ENCODE peak calls at places on chromosomes 6 and 20, in seven cellular contexts. D is activated CD4-positive, alpha-beta T cell treated with anti-CD3 and anti-CD28 coated beads, Interleukin-2, amount 50 U/mL, for 4 hours; K is GM10248; Q is endothelial cell; F is GM23338; W is adrenal gland; I is astrocyte of the spinal cord. N is an unnamed sample.
A peak's percentile ranks its signal among the peaks of the same experiment; 100 is the strongest.

GRCh38 chr6:134267917-134268361 is 50.0 kb downstream of the SGK1 start:
- DNase-seq in D (no peak), K (no peak), Q (peak; percentile 19), F (peak; percentile 82), W (no peak), I (no peak), N (no peak)

GRCh38 chr6:137776786-137777185 is 90.3 kb upstream of the TNFAIP3 start:
- DNase-seq in D (no peak), K (no peak), Q (no peak), F (no peak), W (no peak), I (no peak), N (no peak)

GRCh38 chr6:144741659-144742058 is 456.5 kb downstream of the UTRN start:
- DNase-seq in D (no peak), K (no peak), Q (no peak), F (no peak), W (no peak), I (no peak), N (no peak)

GRCh38 chr20:39706089-39706721 is 744.1 kb downstream of the DHX35 start:
- DNase-seq in D (no peak), K (no peak), Q (no peak), F (no peak), W (no peak), I (peak; percentile 33), N (no peak)

GRCh38 chr6:44932651-44933091 is 395.5 kb upstream of the RUNX2 start:
- DNase-seq in D (peak; percentile 15), K (no peak), Q (no peak), F (no peak), W (no peak), I (no peak), N (no peak)

GRCh38 chr6:93562566-93562965 is 143.2 kb upstream of the EPHA7 start:
- DNase-seq in D (no peak), K (no peak), Q (no peak), F (no peak), W (no peak), I (peak; percentile 35), N (no peak)

GRCh38 chr6:105199711-105200110 is 19.9 kb upstream of the POPDC3 start:
- DNase-seq in D (no peak), K (no peak), Q (no peak), F (no peak), W (no peak), I (no peak), N (no peak)

GRCh38 chr6:20095436-20095835 is 116.8 kb downstream of the MBOAT1 start:
- DNase-seq in D (no peak), K (no peak), Q (no peak), F (no peak), W (no peak), I (no peak), N (no peak)

GRCh38 chr20:62277253-62277652 is 25.5 kb upstream of the ADRM1 start:
- DNase-seq in D (no peak), K (no peak), Q (no peak), F (no peak), W (no peak), I (no peak), N (no peak)

GRCh38 chr6:52642381-52642780 is 28.5 kb upstream of the TMEM14A start:
- DNase-seq in D (no peak), K (no peak), Q (no peak), F (no peak), W (no peak), I (no peak), N (no peak)

GRCh38 chr6:30759575-30760239 is 15.4 kb upstream of the IER3 start:
- DNase-seq in D (no peak), K (no peak), Q (no peak), F (peak; percentile 59), W (no peak), I (peak; percentile 95), N (peak; percentile 41)

GRCh38 chr6:39426057-39426592 is 103.6 kb upstream of the KCNK16 start:
- DNase-seq in D (no peak), K (no peak), Q (no peak), F (no peak), W (no peak), I (peak; percentile 83), N (no peak)

GRCh38 chr6:130697661-130698535 is 129.3 kb upstream of the SMLR1 start:
- DNase-seq in D (peak; percentile 47), K (peak; percentile 60), Q (peak; percentile 56), F (peak; percentile 79), W (peak; percentile 62), I (peak; percentile 70), N (peak; percentile 38)

GRCh38 chr6:127302728-127303675 is 36.3 kb downstream of the RNF146 start:
- DNase-seq in D (peak; percentile 54), K (peak; percentile 42), Q (peak; percentile 16), F (peak; percentile 49), W (peak; percentile 15), I (peak; percentile 65), N (peak; percentile 37)

GRCh38 chr6:2264932-2265331 is 19.5 kb upstream of the GMDS start:
- DNase-seq in D (no peak), K (no peak), Q (no peak), F (no peak), W (no peak), I (no peak), N (no peak)

GRCh38 chr6:36998723-36999466 is 6.6 kb upstream of the FGD2 start:
- DNase-seq in D (no peak), K (no peak), Q (no peak), F (no peak), W (no peak), I (no peak), N (no peak)

GRCh38 chr20:19937651-19938420 is 79.3 kb upstream of the NAA20 start:
- DNase-seq in D (no peak), K (peak; percentile 38), Q (no peak), F (no peak), W (no peak), I (no peak), N (peak; percentile 57)

GRCh38 chr6:159758031-159759001 is 3.5 kb upstream of the ACAT2 start:
- DNase-seq in D (no peak), K (no peak), Q (no peak), F (peak; percentile 41), W (no peak), I (peak; percentile 51), N (no peak)

GRCh38 chr6:5511924-5512323 is 250.6 kb downstream of the FARS2 start:
- DNase-seq in D (no peak), K (no peak), Q (no peak), F (no peak), W (peak; percentile 12), I (peak; percentile 90), N (no peak)

GRCh38 chr6:12968290-12968689 is 251.7 kb downstream of the PHACTR1 start:
- DNase-seq in D (no peak), K (no peak), Q (no peak), F (no peak), W (no peak), I (no peak), N (no peak)

GRCh38 chr6:37987008-37987407 is 167.5 kb downstream of the ZFAND3 start:
- DNase-seq in D (no peak), K (no peak), Q (no peak), F (no peak), W (peak; percentile 52), I (peak; percentile 54), N (no peak)

GRCh38 chr6:47655719-47656595 is 42.4 kb upstream of the ADGRF4 start:
- DNase-seq in D (no peak), K (no peak), Q (no peak), F (peak; percentile 59), W (no peak), I (peak; percentile 40), N (no peak)

GRCh38 chr6:148293181-148293995 is 49.2 kb upstream of the SASH1 start:
- DNase-seq in D (no peak), K (no peak), Q (no peak), F (no peak), W (no peak), I (no peak), N (no peak)

GRCh38 chr20:25493748-25494505 is 86.5 kb downstream of the GINS1 start:
- DNase-seq in D (no peak), K (no peak), Q (no peak), F (no peak), W (no peak), I (no peak), N (no peak)